ENCODE peak calls at places on chromosome 17, in six cellular contexts. One of them, this sample, is unnamed.

GRCh38 chr17:29555840-29556239 is 11.0 kb downstream of the ABHD15 start:
- DNase-seq in neural progenitor cell: no peak
- DNase-seq in activated T-cell treated with anti-CD3 and anti-CD28 coated beads, Interleukin-2, amount 50 U/mL, for 24 hours: no peak
- DNase-seq in iris pigment epithelial cell: no peak
- DNase-seq in NCI-H446: no peak
- DNase-seq in T-helper 17 cell: no peak
- DNase-seq in this sample: no peak

GRCh38 chr17:82051776-82052637 is at the start of the genes GPS1 and RFNG:
- DNase-seq in neural progenitor cell: peak
- DNase-seq in activated T-cell treated with anti-CD3 and anti-CD28 coated beads, Interleukin-2, amount 50 U/mL, for 24 hours: peak
- DNase-seq in iris pigment epithelial cell: peak
- DNase-seq in NCI-H446: peak
- DNase-seq in T-helper 17 cell: peak
- DNase-seq in this sample: peak

GRCh38 chr17:63464691-63465090 is 12.2 kb upstream of the ACE start:
- DNase-seq in neural progenitor cell: no peak
- DNase-seq in activated T-cell treated with anti-CD3 and anti-CD28 coated beads, Interleukin-2, amount 50 U/mL, for 24 hours: no peak
- DNase-seq in iris pigment epithelial cell: no peak
- DNase-seq in NCI-H446: no peak
- DNase-seq in T-helper 17 cell: no peak
- DNase-seq in this sample: no peak

GRCh38 chr17:81858967-81859905 is 1.1 kb downstream of the P4HB start:
- DNase-seq in neural progenitor cell: no peak
- DNase-seq in activated T-cell treated with anti-CD3 and anti-CD28 coated beads, Interleukin-2, amount 50 U/mL, for 24 hours: peak
- DNase-seq in iris pigment epithelial cell: peak
- DNase-seq in NCI-H446: peak
- DNase-seq in T-helper 17 cell: no peak
- DNase-seq in this sample: no peak

GRCh38 chr17:31787857-31788570 is 71.0 kb downstream of the COPRS start:
- DNase-seq in neural progenitor cell: no peak
- DNase-seq in activated T-cell treated with anti-CD3 and anti-CD28 coated beads, Interleukin-2, amount 50 U/mL, for 24 hours: no peak
- DNase-seq in iris pigment epithelial cell: peak
- DNase-seq in NCI-H446: peak
- DNase-seq in T-helper 17 cell: no peak
- DNase-seq in this sample: peak

GRCh38 chr17:21358682-21359482 is 17.3 kb upstream of the KCNJ12 start:
- DNase-seq in neural progenitor cell: no peak
- DNase-seq in activated T-cell treated with anti-CD3 and anti-CD28 coated beads, Interleukin-2, amount 50 U/mL, for 24 hours: no peak
- DNase-seq in iris pigment epithelial cell: peak
- DNase-seq in NCI-H446: no peak
- DNase-seq in T-helper 17 cell: no peak
- DNase-seq in this sample: no peak

GRCh38 chr17:57097832-57098421 is 12.9 kb downstream of the AKAP1 start:
- DNase-seq in neural progenitor cell: no peak
- DNase-seq in activated T-cell treated with anti-CD3 and anti-CD28 coated beads, Interleukin-2, amount 50 U/mL, for 24 hours: no peak
- DNase-seq in iris pigment epithelial cell: peak
- DNase-seq in NCI-H446: peak
- DNase-seq in T-helper 17 cell: no peak
- DNase-seq in this sample: peak

GRCh38 chr17:60107526-60108257 is 29.0 kb upstream of the HEATR6 start:
- DNase-seq in neural progenitor cell: no peak
- DNase-seq in activated T-cell treated with anti-CD3 and anti-CD28 coated beads, Interleukin-2, amount 50 U/mL, for 24 hours: no peak
- DNase-seq in iris pigment epithelial cell: peak
- DNase-seq in NCI-H446: no peak
- DNase-seq in T-helper 17 cell: no peak
- DNase-seq in this sample: no peak

GRCh38 chr17:17224137-17224536 is 12.8 kb downstream of the FLCN start:
- DNase-seq in neural progenitor cell: no peak
- DNase-seq in activated T-cell treated with anti-CD3 and anti-CD28 coated beads, Interleukin-2, amount 50 U/mL, for 24 hours: no peak
- DNase-seq in iris pigment epithelial cell: no peak
- DNase-seq in NCI-H446: no peak
- DNase-seq in T-helper 17 cell: no peak
- DNase-seq in this sample: no peak

GRCh38 chr17:76000016-76000754 is 470 bp upstream of the CDK3 start:
- DNase-seq in neural progenitor cell: peak
- DNase-seq in activated T-cell treated with anti-CD3 and anti-CD28 coated beads, Interleukin-2, amount 50 U/mL, for 24 hours: peak
- DNase-seq in iris pigment epithelial cell: peak
- DNase-seq in NCI-H446: peak
- DNase-seq in T-helper 17 cell: peak
- DNase-seq in this sample: peak

GRCh38 chr17:81640011-81640410 is 3.0 kb downstream of the TSPAN10 start:
- DNase-seq in neural progenitor cell: no peak
- DNase-seq in activated T-cell treated with anti-CD3 and anti-CD28 coated beads, Interleukin-2, amount 50 U/mL, for 24 hours: no peak
- DNase-seq in iris pigment epithelial cell: no peak
- DNase-seq in NCI-H446: no peak
- DNase-seq in T-helper 17 cell: no peak
- DNase-seq in this sample: no peak

GRCh38 chr17:41486316-41486715 is 3.4 kb downstream of the KRT36 start:
- DNase-seq in neural progenitor cell: no peak
- DNase-seq in activated T-cell treated with anti-CD3 and anti-CD28 coated beads, Interleukin-2, amount 50 U/mL, for 24 hours: no peak
- DNase-seq in iris pigment epithelial cell: no peak
- DNase-seq in NCI-H446: no peak
- DNase-seq in T-helper 17 cell: no peak
- DNase-seq in this sample: no peak

GRCh38 chr17:40069751-40070643 is 7.2 kb downstream of the THRA start:
- DNase-seq in neural progenitor cell: no peak
- DNase-seq in activated T-cell treated with anti-CD3 and anti-CD28 coated beads, Interleukin-2, amount 50 U/mL, for 24 hours: peak
- DNase-seq in iris pigment epithelial cell: peak
- DNase-seq in NCI-H446: peak
- DNase-seq in T-helper 17 cell: no peak
- DNase-seq in this sample: peak

GRCh38 chr17:39000021-39000601 is 32.9 kb upstream of the FBXO47 start:
- DNase-seq in neural progenitor cell: no peak
- DNase-seq in activated T-cell treated with anti-CD3 and anti-CD28 coated beads, Interleukin-2, amount 50 U/mL, for 24 hours: no peak
- DNase-seq in iris pigment epithelial cell: no peak
- DNase-seq in NCI-H446: no peak
- DNase-seq in T-helper 17 cell: no peak
- DNase-seq in this sample: no peak

GRCh38 chr17:56319531-56319930 is 166.3 kb downstream of the ANKFN1 start:
- DNase-seq in neural progenitor cell: peak
- DNase-seq in activated T-cell treated with anti-CD3 and anti-CD28 coated beads, Interleukin-2, amount 50 U/mL, for 24 hours: no peak
- DNase-seq in iris pigment epithelial cell: peak
- DNase-seq in NCI-H446: peak
- DNase-seq in T-helper 17 cell: no peak
- DNase-seq in this sample: peak

This sample was measured in cardiac muscle cell.